ENCODE peak calls at places on chromosomes 6 and 20, in seven cellular contexts. O is GM23248, A is body of pancreas, B is tibial nerve, X is heart left ventricle, J is lung, N is psoas muscle. C is an unnamed sample. For H3K4me1, the result is how much of the 10 kb centered on the place peaks cover.

GRCh38 chr20:58888521-58889333 is 36.2 kb downstream of the GNAS start:
- DNase-seq in N (peak), J (peak), X (peak), O (peak), B (peak), A (peak), C (peak)

GRCh38 chr20:24111858-24112257 is 123.3 kb upstream of the GGTLC1 start:
- DNase-seq in A (no peak), B (no peak), O (no peak), N (no peak), X (no peak), J (no peak), C (no peak)

GRCh38 chr20:53743607-53744260 is 150.1 kb upstream of the ZNF217 start:
- DNase-seq in J (no peak), N (no peak), A (no peak), B (no peak), O (no peak), X (no peak), C (no peak)

GRCh38 chr6:32692019-32692418 is 25.6 kb upstream of the HLA-DQB1 start:
- DNase-seq in J (peak), N (no peak), O (no peak), B (no peak), X (peak), A (peak), C (peak)

GRCh38 chr6:162200036-162200435 is 527.5 kb downstream of the PRKN start:
- DNase-seq in O (no peak), J (no peak), A (no peak), X (no peak), N (no peak), B (no peak), C (no peak)

GRCh38 chr6:120320481-120321162 is 971.1 kb upstream of the MAN1A1 start:
- DNase-seq in J (no peak), B (no peak), O (no peak), X (no peak), N (no peak), A (no peak), C (no peak)

GRCh38 chr6:144909753-144910280 is 624.7 kb downstream of the UTRN start:
- DNase-seq in X (no peak), N (no peak), J (no peak), A (no peak), O (peak), B (no peak), C (no peak)

GRCh38 chr6:113930183-113930582 is 40.8 kb downstream of the HDAC2 start:
- DNase-seq in O (no peak), J (no peak), N (no peak), A (no peak), B (no peak), X (no peak), C (no peak)

GRCh38 chr6:82364087-82365010 is 732 bp downstream of the TPBG start:
- DNase-seq in A (peak), B (peak), J (peak), O (peak), X (peak), N (peak), C (no peak)

GRCh38 chr6:21132856-21133610 is 460.5 kb upstream of the SOX4 start:
- DNase-seq in X (no peak), N (no peak), A (no peak), J (no peak), O (no peak), B (no peak), C (no peak)

GRCh38 chr6:161903584-161904232 is 629.8 kb upstream of the AGPAT4 start:
- DNase-seq in X (no peak), A (no peak), J (no peak), O (no peak), N (no peak), B (no peak), C (no peak)

GRCh38 chr6:168709034-168709433 is 268.1 kb downstream of the SMOC2 start:
- DNase-seq in J (no peak), B (no peak), X (no peak), O (no peak), A (no peak), N (no peak), C (no peak)

GRCh38 chr20:60764771-60765170 is 487.3 kb upstream of the CDH4 start:
- DNase-seq in A (no peak), J (no peak), X (no peak), O (no peak), N (no peak), B (no peak), C (no peak)

GRCh38 chr6:128069180-128069579 is 168.3 kb upstream of the THEMIS start:
- DNase-seq in X (no peak), B (no peak), J (no peak), A (no peak), O (peak), N (no peak), C (no peak)

GRCh38 chr20:59835448-59836395 is 97.7 kb downstream of the SYCP2 start:
- DNase-seq in B (peak), N (no peak), O (peak), J (peak), A (no peak), X (peak), C (no peak)

GRCh38 chr6:45619994-45620471 is 242.3 kb upstream of the SUPT3H start:
- DNase-seq in N (no peak), X (no peak), B (no peak), J (peak), A (no peak), O (peak), C (no peak)

GRCh38 chr6:101539510-101540245 is 146.2 kb downstream of the GRIK2 start:
- DNase-seq in J (no peak), O (peak), X (no peak), N (no peak), A (no peak), B (no peak), C (no peak)

GRCh38 chr6:170490259-170490658 is 62.8 kb downstream of the PSMB1 start:
- DNase-seq in J (no peak), O (no peak), N (no peak), A (no peak), B (no peak), X (no peak), C (no peak)

GRCh38 chr6:54981647-54982046 is 135.1 kb downstream of the FAM83B start:
- DNase-seq in O (peak), X (no peak), B (no peak), J (no peak), A (no peak), N (no peak), C (no peak)

GRCh38 chr20:45343867-45344721 is 4.1 kb downstream of the SDC4 start:
- DNase-seq in B (no peak), N (peak), X (peak), J (peak), O (peak), A (peak), C (no peak)

GRCh38 chr6:139955366-139956155 is 581.1 kb upstream of the CITED2 start:
- DNase-seq in A (no peak), B (no peak), O (no peak), N (no peak), J (no peak), X (no peak), C (no peak)

GRCh38 chr20:61520761-61521460 is 268.9 kb downstream of the CDH4 start:
- DNase-seq in A (no peak), O (peak), B (no peak), X (no peak), N (no peak), J (no peak), C (no peak)

GRCh38 chr20:62832951-62833391 is 16.1 kb downstream of the COL9A3 start:
- DNase-seq in O (no peak), J (no peak), X (peak), B (no peak), N (no peak), A (no peak), C (no peak)

GRCh38 chr20:10671221-10671849 is 2.5 kb downstream of the JAG1 start:
- DNase-seq in J (no peak), O (peak), N (no peak), A (peak), B (peak), X (no peak), C (no peak)

GRCh38 chr20:62822788-62823651 is 6.2 kb downstream of the COL9A3 start:
- DNase-seq in N (no peak), B (no peak), J (no peak), A (peak), O (peak), X (no peak), C (no peak)

GRCh38 chr20:32570401-32571190 is 14.5 kb downstream of the NOL4L start:
- DNase-seq in X (no peak), O (peak), N (no peak), B (no peak), A (no peak), J (no peak), C (no peak)

GRCh38 chr6:161161889-161162624 is 111.8 kb downstream of the AGPAT4 start:
- DNase-seq in X (no peak), O (peak), A (no peak), B (no peak), J (no peak), N (no peak), C (no peak)

GRCh38 chr20:5073154-5074049 is 46.4 kb downstream of the PCNA start:
- DNase-seq in N (peak), A (peak), J (peak), X (peak), O (peak), B (peak), C (no peak)

GRCh38 chr20:39986231-39986904 is 702.7 kb downstream of the MAFB start:
- DNase-seq in N (peak), A (no peak), X (peak), O (peak), J (peak), B (peak), C (no peak)

GRCh38 chr6:31094389-31094881 is 17.9 kb downstream of the C6orf15 start:
- DNase-seq in N (no peak), O (peak), X (no peak), B (no peak), A (no peak), J (no peak), C (peak)

DNA sequence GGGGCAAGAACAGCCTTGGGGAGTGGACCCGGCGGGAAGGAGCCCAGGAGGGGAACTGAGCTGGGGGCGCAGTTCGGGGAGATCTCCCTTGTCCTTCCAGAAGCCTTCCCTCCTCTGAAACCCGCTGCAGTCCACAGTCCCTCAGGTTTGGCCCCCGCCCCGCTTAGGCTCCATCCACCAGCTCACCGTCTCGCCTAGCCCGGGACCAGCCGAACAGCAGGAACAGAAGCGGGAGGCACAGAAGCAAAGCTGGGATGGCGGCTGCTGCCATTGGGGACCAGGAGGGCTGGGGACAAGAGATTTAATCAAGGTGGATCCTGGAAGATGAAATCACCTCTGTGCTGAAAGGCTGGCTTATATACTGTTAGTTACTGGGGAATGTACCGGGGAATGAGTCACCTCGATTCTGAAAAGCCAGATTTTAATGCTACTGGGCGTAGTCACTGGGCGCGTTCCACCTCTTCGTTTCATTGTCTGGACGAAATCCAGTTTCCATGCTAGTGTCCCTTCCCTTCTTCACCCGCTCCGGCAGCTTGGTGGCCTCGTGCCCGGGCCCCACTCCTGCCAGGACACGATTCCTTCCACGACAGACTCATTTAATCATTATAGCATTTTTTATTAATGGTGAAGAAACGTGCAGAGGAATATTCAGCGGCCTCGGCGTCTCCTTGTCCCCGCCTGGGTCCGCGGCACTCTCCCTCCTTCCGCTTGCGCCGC is at the start of gene RAET1L:
- DNase-seq in A (no peak), B (no peak), O (peak), J (peak), N (peak), X (no peak), C (no peak)
- H3K4me3 ChIP-seq in A (no peak), B (no peak), O (peak), J (no peak), N (peak), X (peak), C (no peak)

DNA sequence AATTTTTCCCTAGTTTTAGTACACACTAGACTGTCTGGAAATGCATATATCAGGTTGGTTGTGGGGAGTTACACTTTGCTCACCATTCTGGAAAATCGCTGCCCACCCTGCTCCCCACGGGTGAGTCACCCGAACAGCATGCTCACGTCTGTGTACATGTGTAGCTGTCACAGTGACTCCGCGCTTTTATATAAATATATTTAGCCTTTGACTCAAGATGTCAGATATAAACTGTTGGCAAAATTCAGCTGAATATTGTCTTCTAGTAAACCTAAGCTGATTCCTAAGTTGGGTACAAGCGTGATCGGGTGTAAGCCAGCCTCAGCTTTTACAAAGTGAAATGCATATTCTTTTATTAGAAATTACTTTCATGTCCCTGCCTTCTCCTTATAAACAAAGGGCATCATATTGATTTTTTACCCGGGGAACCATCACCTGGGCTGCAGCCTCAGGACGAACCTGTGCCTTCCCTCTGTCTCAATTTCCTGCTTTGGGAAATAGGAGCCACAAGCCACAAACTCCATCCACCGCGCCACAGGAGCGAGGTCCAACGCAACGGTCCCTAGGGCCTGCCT is 4.3 kb downstream of the SDCBP2 start:
- DNase-seq in X (no peak), B (no peak), N (no peak), A (peak), J (no peak), O (peak), C (peak)
- H3K4me1 ChIP-seq in X (half or more), B (under half), N (half or more), A (under half), J (under half), O (half or more), C (under half)

GRCh38 chr20:31476648-31477220 is 1.6 kb downstream of the REM1 start:
- DNase-seq in N (no peak), B (no peak), A (no peak), J (no peak), O (no peak), X (no peak), C (no peak)
- H3K27ac ChIP-seq in N (no peak), B (peak), A (no peak), J (no peak), O (no peak), X (peak), C (no peak)

GRCh38 chr6:156850356-156850755 is 73.2 kb downstream of the ARID1B start:
- DNase-seq in J (no peak), A (no peak), B (no peak), N (no peak), O (no peak), X (no peak), C (no peak)

GRCh38 chr6:156848123-156848522 is 70.9 kb downstream of the ARID1B start:
- DNase-seq in N (no peak), B (no peak), O (no peak), A (no peak), J (no peak), X (no peak), C (no peak)

GRCh38 chr6:156851447-156851846 is 74.3 kb downstream of the ARID1B start:
- DNase-seq in A (no peak), X (no peak), N (no peak), B (no peak), O (no peak), J (no peak), C (no peak)

GRCh38 chr6:156848533-156848932 is 71.4 kb downstream of the ARID1B start:
- DNase-seq in X (peak), B (no peak), O (no peak), N (peak), A (no peak), J (no peak), C (no peak)

GRCh38 chr6:156849806-156850205 is 72.6 kb downstream of the ARID1B start:
- DNase-seq in N (no peak), O (no peak), A (no peak), J (no peak), B (no peak), X (peak), C (no peak)
- H3K4me3 ChIP-seq in N (peak), O (no peak), A (no peak), J (no peak), B (no peak), X (peak), C (no peak)

DNA sequence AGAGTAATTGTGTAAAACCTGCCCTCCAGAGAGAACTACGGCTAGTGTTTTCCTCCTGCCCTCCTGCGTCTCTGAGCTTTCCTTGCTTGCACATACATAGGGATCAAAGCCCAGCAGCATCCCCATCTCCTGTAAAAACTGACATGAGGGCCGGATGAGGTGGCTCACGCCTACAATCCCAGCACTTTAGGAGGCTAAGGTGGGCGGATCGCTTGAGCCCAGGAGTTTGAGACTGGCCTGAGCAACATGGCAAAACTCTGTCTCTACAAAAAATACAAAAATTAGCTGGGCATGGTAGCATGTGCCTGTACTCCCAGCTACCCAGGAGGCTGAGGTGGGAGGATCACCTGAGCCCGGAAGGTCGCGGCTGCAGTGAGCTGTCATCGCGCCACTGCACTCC is 40.3 kb upstream of the SMIM29 start:
- DNase-seq in B (no peak), O (no peak), X (no peak), N (no peak), J (no peak), A (no peak), C (no peak)
- H3K4me1 ChIP-seq in B (under half), O (under half), X (half or more), N (half or more), J (under half), A (under half), C (under half)

GRCh38 chr6:143583542-143584330 is 72.2 kb upstream of the FUCA2 start:
- DNase-seq in X (no peak), B (no peak), N (no peak), O (peak), J (no peak), A (no peak), C (no peak)
- H3K27ac ChIP-seq in X (no peak), B (no peak), N (no peak), O (no peak), J (no peak), A (no peak), C (no peak)

DNA sequence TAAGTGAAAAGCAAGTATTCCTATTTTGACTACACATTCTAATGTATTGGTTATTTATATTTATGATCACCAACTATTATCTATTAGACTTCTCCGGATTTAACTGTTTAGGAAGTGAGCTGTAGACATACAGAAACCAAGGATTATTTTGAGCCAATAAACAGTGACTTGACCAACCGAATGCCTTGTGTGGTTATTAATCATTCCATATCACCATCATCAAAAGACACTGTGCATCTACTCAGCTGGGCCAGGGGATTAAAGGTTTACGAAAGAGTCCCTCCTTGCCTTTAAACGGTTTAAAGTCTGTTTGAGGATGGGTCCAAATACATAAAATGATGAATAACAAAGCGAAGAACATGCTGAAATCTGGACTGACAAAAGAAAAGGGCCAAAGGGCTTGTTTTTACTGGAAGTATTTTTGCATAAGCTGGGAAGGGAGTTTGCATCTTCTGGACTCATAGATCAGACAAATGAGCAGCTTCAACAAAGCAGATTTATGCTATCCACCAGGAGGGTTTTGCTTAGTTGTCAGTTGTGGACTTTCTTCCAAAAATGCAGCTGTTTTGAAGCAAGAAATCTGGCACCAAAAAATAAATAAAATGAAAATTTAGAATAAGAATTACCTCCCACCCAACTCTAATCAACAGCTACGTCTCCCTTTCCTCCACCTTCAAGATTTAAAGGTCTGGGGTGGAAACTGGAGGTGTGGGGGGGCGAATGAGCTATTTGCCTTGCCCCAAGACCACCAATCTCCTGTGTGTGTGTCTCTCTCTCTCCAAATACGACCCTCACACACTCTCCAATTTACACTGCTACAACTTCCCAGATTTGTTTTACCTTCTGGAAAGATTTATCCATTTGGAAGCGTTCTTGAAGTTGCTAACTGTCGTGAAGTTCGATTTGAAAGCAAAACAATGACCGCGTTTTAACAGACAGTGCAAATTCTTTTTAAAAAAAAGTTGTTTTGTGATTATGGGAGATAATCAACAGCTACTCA is 33.5 kb upstream of the ID4 start:
- DNase-seq in B (no peak), X (no peak), N (no peak), O (peak), J (no peak), A (no peak), C (no peak)
- H3K4me3 ChIP-seq in B (peak), X (peak), N (peak), O (peak), J (no peak), A (peak), C (no peak)

GRCh38 chr6:13470240-13471140 is 16.9 kb downstream of the GFOD1 start:
- DNase-seq in X (no peak), B (no peak), O (no peak), N (no peak), A (no peak), J (no peak), C (no peak)

GRCh38 chr6:13472099-13472498 is 15.3 kb downstream of the GFOD1 start:
- DNase-seq in X (no peak), B (no peak), A (no peak), N (no peak), J (no peak), O (no peak), C (no peak)

GRCh38 chr6:13468839-13469238 is 18.6 kb downstream of the GFOD1 start:
- DNase-seq in O (no peak), A (no peak), B (no peak), J (no peak), X (no peak), N (no peak), C (no peak)

GRCh38 chr6:13471184-13471583 is 16.2 kb downstream of the GFOD1 start:
- DNase-seq in A (no peak), J (no peak), B (no peak), N (no peak), X (no peak), O (no peak), C (no peak)

DNA sequence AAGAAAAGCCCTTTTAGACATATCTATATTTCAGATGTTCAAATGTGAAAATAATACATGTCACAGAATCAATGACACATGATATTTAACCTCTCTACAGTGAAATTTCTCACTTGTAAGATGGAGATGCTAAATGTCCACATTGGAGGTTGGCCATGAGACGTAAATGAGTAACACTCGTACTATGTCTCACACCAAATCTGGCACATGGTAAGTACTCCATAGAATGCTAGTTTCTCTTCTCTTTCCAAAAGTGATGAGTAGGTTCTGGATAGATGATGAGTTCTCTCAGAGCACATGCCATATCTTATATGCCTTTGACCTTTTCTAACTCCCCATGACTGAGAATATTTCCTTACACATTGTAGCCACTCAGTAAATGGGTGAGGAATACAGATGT is 17.7 kb downstream of the GFOD1 start:
- DNase-seq in N (no peak), X (no peak), A (no peak), O (no peak), B (no peak), J (no peak), C (no peak)
- H3K4me1 ChIP-seq in N (half or more), X (half or more), A (under half), O (under half), B (under half), J (under half), C (under half)